ENCODE peak calls at places on chromosomes 3 and 15, in four cellular contexts. M is ovary, L is GM23338, I is astrocyte. X is an unnamed sample. For H3K4me1 and H3K27me3, the result is how much of the 10 kb centered on the place peaks cover.

GRCh38 chr15:50562735-50563640 is 16.5 kb upstream of the USP50 start:
- DNase-seq in L (no peak), I (peak), M (no peak), X (no peak)

GRCh38 chr3:69012111-69012835 is 1.2 kb downstream of the EOGT start:
- DNase-seq in M (peak), I (peak), L (peak), X (no peak)

GRCh38 chr3:188396251-188396650 is 242.3 kb downstream of the LPP start:
- DNase-seq in L (no peak), I (no peak), M (no peak), X (no peak)

GRCh38 chr3:52372822-52373504 is 56.8 kb downstream of the DNAH1 start:
- DNase-seq in L (peak), M (no peak), I (no peak), X (no peak)

GRCh38 chr3:180229113-180229512 is 192.4 kb upstream of the PEX5L start:
- DNase-seq in M (no peak), I (no peak), L (peak), X (no peak)

GRCh38 chr3:170802164-170803151 is 67.5 kb downstream of the RPL22L1 start:
- DNase-seq in M (no peak), I (peak), L (no peak), X (no peak)

GRCh38 chr3:132785292-132785691 is 63.1 kb upstream of the NPHP3 start:
- DNase-seq in L (no peak), M (no peak), I (no peak), X (peak)

GRCh38 chr3:123790254-123791072 is 93.7 kb downstream of the MYLK start:
- DNase-seq in M (no peak), L (no peak), I (no peak), X (no peak)

GRCh38 chr3:123586966-123587365 is 2.1 kb upstream of the HACD2 start:
- DNase-seq in M (no peak), L (peak), I (peak), X (no peak)

GRCh38 chr3:183244219-183244618 is 8.8 kb upstream of the B3GNT5 start:
- DNase-seq in I (peak), M (no peak), L (no peak), X (peak)

GRCh38 chr15:66702035-66702769 is at the start of gene SMAD6:
- DNase-seq in I (peak), M (peak), L (peak), X (peak)

GRCh38 chr3:41200669-41201021 is 1.3 kb downstream of the CTNNB1 start:
- DNase-seq in M (no peak), L (no peak), I (peak), X (peak)

GRCh38 chr15:29208352-29208751 is 61.3 kb downstream of the NSMCE3 start:
- DNase-seq in L (no peak), M (no peak), I (no peak), X (peak)

GRCh38 chr15:39153718-39154117 is 427.2 kb upstream of the THBS1 start:
- DNase-seq in I (no peak), L (no peak), M (no peak), X (no peak)

DNA sequence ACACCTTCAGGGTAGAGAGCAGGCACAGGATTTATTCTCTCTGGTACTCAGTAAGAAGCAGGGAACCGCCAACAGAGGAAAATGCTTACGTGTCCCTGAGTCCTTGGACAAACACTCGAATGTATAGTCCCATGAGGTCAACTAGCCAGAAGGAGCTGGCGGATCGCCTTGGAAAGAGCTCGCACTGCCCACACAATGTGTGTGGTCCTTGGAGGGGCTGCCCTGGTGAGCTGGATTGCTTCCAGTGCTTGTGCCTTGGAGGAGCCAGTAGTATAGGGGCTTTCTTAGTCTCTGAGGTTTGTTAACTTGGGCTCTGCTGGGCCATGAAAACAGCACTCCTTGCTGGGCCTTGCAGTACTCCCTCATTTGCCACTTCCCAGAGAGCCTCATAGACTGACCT is 40.7 kb upstream of the VILL start:
- DNase-seq in L (no peak), M (no peak), I (peak), X (peak)
- H3K4me1 ChIP-seq in L (under half), M (under half), I (under half), X (under half)

DNA sequence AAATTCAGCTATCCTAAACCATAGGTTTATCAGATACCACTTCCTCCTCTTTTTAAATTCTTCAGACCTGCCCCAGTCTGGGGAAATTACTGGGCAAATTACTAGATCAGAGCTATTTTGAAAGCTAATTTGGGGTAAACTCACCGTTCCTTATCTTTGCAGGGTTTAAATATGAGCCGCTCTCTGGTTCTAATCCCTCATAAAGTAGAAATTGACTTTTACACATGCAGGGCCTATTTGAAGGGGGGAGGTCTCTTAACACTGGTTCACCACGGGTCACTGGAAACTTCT is 11.0 kb upstream of the MEIS2 start:
- DNase-seq in L (no peak), M (no peak), I (no peak), X (no peak)
- H3K27me3 ChIP-seq in L (half or more), M (under half), I (under half), X (under half)

DNA sequence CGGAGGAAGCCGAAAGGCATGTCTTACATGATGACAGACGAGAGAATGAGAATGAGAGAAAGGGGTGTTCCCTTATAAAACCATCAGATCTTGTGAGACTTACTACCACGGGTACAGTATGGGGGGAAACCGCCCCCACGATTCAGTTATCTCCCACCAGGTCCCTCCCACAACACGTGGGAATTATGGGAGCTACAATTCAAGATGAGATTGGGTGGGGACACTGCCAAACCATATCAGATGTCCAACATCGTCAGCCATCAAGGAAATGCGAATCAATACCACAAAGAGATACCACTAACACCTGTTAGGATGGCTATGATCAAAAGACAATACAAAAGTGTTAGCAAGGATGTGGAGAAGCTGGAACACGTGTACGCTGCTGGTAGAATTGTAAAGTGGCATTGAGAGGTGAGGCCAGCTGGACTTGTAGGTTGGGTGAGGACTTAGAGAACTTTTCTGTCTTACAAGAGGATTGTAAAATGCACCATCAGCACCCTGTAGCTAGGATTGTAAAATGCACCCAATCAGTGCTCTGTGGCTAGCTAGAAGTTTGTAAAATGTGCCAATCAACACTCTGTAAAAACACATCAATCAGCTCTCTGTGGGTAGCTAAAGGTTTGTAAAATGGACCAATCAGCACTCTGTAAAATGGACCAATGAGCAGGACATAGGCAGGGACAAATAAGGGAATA is 37.5 kb downstream of the VGLL4 start:
- DNase-seq in L (no peak), I (no peak), M (no peak), X (peak)
- H3K4me1 ChIP-seq in L (half or more), I (half or more), M (under half), X (half or more)

DNA sequence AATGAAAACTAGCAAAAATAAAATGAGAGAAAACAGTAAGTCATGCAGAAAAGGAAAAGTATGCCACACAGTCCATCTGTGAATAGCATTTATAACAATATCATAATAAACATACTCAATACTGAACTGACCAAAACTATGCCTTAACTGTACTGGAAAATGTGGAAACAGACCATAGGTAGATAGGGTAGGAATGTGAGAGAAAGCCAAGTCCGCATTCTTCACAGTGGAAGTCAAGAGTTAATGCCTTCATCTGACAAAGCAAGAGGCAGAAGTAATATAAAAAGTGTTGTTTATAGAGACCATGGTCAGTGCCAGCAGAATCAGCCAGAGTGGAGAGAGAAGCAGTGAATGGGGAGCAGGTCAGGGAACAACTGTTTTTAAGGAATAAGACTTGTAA is 52.3 kb downstream of the KBTBD12 start:
- DNase-seq in I (peak), M (no peak), L (no peak), X (no peak)
- H3K27me3 ChIP-seq in I (under half), M (under half), L (under half), X (under half)

GRCh38 chr15:43749690-43750345 is 3.6 kb downstream of the PDIA3 start:
- DNase-seq in I (peak), L (no peak), M (no peak), X (no peak)

GRCh38 chr15:43751885-43752284 is 5.6 kb downstream of the PDIA3 start:
- DNase-seq in L (no peak), M (no peak), I (no peak), X (no peak)

GRCh38 chr15:43748376-43748775 is 2.1 kb downstream of the PDIA3 start:
- DNase-seq in L (peak), I (no peak), M (no peak), X (no peak)
- H3K4me1 ChIP-seq in L (under half), I (under half), M (under half), X (under half)

GRCh38 chr15:98394546-98394945 is 253.8 kb upstream of the IGF1R start:
- DNase-seq in I (no peak), L (peak), M (no peak), X (no peak)

GRCh38 chr15:98395974-98396627 is 252.2 kb upstream of the IGF1R start:
- DNase-seq in L (no peak), M (no peak), I (no peak), X (no peak)

GRCh38 chr15:98400120-98400519 is 248.2 kb upstream of the IGF1R start:
- DNase-seq in M (no peak), I (no peak), L (no peak), X (no peak)

GRCh38 chr15:98398886-98399285 is 249.5 kb upstream of the IGF1R start:
- DNase-seq in L (no peak), I (no peak), M (no peak), X (no peak)

DNA sequence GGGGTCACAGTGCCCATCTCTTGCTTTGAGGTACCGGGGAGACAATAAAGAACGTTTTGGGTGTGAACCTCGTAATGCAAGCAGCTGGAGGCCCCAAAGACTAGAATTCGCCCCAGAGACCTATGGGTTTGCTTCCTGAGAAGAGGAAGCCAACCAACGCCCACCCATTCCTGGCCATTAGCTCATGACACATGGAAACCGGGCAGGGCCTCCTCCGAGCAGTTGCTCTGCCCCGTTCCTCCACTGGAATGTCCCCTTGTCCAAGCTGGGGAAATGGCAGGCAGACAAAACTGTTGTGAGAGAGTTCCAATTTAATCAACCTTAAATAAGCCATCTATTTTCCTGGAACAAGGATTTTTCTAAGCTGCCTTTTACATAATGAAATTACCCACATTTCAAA is 250.9 kb upstream of the IGF1R start:
- DNase-seq in I (no peak), M (no peak), L (no peak), X (no peak)
- H3K27me3 ChIP-seq in I (under half), M (under half), L (under half), X (under half)

X was measured in SJCRH30.